ENCODE peak calls at places on chromosomes 12 and 14, in nine cellular contexts. H is iPS-NIHi11; Z is stimulated activated CD4-positive, alpha-beta T cell treated with anti-CD3 and anti-CD28 coated beads, Interleukin-15, amount 100 ng/mL, for 1 hour; I is hippocampal formation; M is lower leg skin; C is NCI-H460; T is activated CD4-positive, alpha-beta T cell treated with anti-CD3 and anti-CD28 coated beads, Interleukin-2, amount 50 U/mL, for 4 hours; B is H9; A is HL-60. U is an unnamed sample.

GRCh38 chr12:50258167-50258551 is 25.2 kb downstream of the LIMA1 start:
- DNase-seq in H (no peak), Z (no peak), I (no peak), M (peak; percentile 70), C (no peak), T (no peak), B (no peak), A (no peak), U (no peak)

GRCh38 chr12:131048611-131048990 is 94.9 kb downstream of the ADGRD1 start:
- DNase-seq in H (no peak), Z (no peak), I (no peak), M (no peak), C (no peak), T (no peak), B (no peak), A (no peak), U (no peak)

GRCh38 chr14:71130491-71131179 is 223.4 kb downstream of the PCNX1 start:
- DNase-seq in H (no peak), Z (no peak), I (no peak), M (no peak), C (no peak), T (no peak), B (peak; percentile 23), A (no peak), U (no peak)

GRCh38 chr12:104462931-104463339 is 6.2 kb downstream of the CHST11 start:
- DNase-seq in H (no peak), Z (no peak), I (no peak), M (no peak), C (no peak), T (no peak), B (no peak), A (peak; percentile 52), U (no peak)

GRCh38 chr12:123006977-123007376 is 26.5 kb downstream of the ARL6IP4 start:
- DNase-seq in H (no peak), Z (no peak), I (no peak), M (no peak), C (no peak), T (no peak), B (no peak), A (no peak), U (no peak)

GRCh38 chr14:75970989-75971388 is 10.8 kb downstream of the TGFB3 start:
- DNase-seq in H (no peak), Z (no peak), I (no peak), M (no peak), C (no peak), T (no peak), B (no peak), A (no peak), U (no peak)

GRCh38 chr14:24094839-24095195 is 706 bp downstream of the PCK2 start:
- DNase-seq in H (no peak), Z (no peak), I (peak; percentile 27), M (no peak), C (no peak), T (no peak), B (no peak), A (no peak), U (no peak)

GRCh38 chr12:100474617-100475016 is 951 bp downstream of the NR1H4 start:
- DNase-seq in H (no peak), Z (no peak), I (no peak), M (no peak), C (no peak), T (no peak), B (no peak), A (no peak), U (no peak)

GRCh38 chr12:124191024-124191359 is 103.9 kb upstream of the RFLNA start:
- DNase-seq in H (peak; percentile 75), Z (no peak), I (no peak), M (no peak), C (no peak), T (no peak), B (no peak), A (no peak), U (no peak)

GRCh38 chr12:75784591-75784990 is 247.0 kb downstream of the PHLDA1 start:
- DNase-seq in H (no peak), Z (no peak), I (peak; percentile 13), M (peak; percentile 37), C (no peak), T (no peak), B (no peak), A (peak; percentile 43), U (no peak)

GRCh38 chr14:101518611-101519048 is 42.7 kb upstream of the DIO3 start:
- DNase-seq in H (no peak), Z (no peak), I (no peak), M (peak; percentile 87), C (no peak), T (no peak), B (no peak), A (no peak), U (no peak)

GRCh38 chr12:571795-572531 is 91.3 kb downstream of the NINJ2 start:
- DNase-seq in H (no peak), Z (no peak), I (no peak), M (no peak), C (no peak), T (no peak), B (no peak), A (no peak), U (no peak)

GRCh38 chr12:58204086-58204485 is 262.7 kb downstream of the ATP23 start:
- DNase-seq in H (no peak), Z (no peak), I (no peak), M (no peak), C (no peak), T (no peak), B (no peak), A (no peak), U (no peak)

GRCh38 chr12:128908254-128908653 is 55.0 kb downstream of the GLT1D1 start:
- DNase-seq in H (no peak), Z (no peak), I (no peak), M (no peak), C (no peak), T (no peak), B (no peak), A (no peak), U (no peak)

GRCh38 chr12:17999174-17999801 is 90.7 kb downstream of the RERGL start:
- DNase-seq in H (no peak), Z (no peak), I (no peak), M (no peak), C (no peak), T (no peak), B (no peak), A (no peak), U (no peak)